ENCODE peak calls at places on chromosomes 13 and 19, in five cellular contexts. One of them, this sample, is unnamed.

GRCh38 chr13:21608961-21609360 is 5.0 kb upstream of the MICU2 start:
- DNase-seq in effector CD4-positive, alpha-beta T cell: no peak
- DNase-seq in T-cell: no peak
- DNase-seq in tibial artery: no peak
- DNase-seq in anterior cingulate cortex: no peak
- DNase-seq in this sample: no peak

GRCh38 chr13:113535381-113535781 is 44.9 kb upstream of the DCUN1D2 start:
- DNase-seq in T-cell: no peak
- DNase-seq in anterior cingulate cortex: no peak
- DNase-seq in tibial artery: no peak
- DNase-seq in effector CD4-positive, alpha-beta T cell: no peak
- DNase-seq in this sample: no peak

GRCh38 chr13:21549633-21550032 is 54.3 kb downstream of the MICU2 start:
- DNase-seq in effector CD4-positive, alpha-beta T cell: no peak
- DNase-seq in anterior cingulate cortex: no peak
- DNase-seq in T-cell: no peak
- DNase-seq in tibial artery: no peak
- DNase-seq in this sample: no peak

GRCh38 chr13:111949311-111949710 is 117.6 kb upstream of the SOX1 start:
- DNase-seq in T-cell: no peak
- DNase-seq in tibial artery: no peak
- DNase-seq in anterior cingulate cortex: no peak
- DNase-seq in effector CD4-positive, alpha-beta T cell: no peak
- DNase-seq in this sample: no peak

GRCh38 chr19:2567580-2567979 is 91.7 kb downstream of the GADD45B start:
- DNase-seq in T-cell: no peak
- DNase-seq in anterior cingulate cortex: no peak
- DNase-seq in tibial artery: peak
- DNase-seq in effector CD4-positive, alpha-beta T cell: no peak
- DNase-seq in this sample: no peak

GRCh38 chr13:26557051-26557392 is 461 bp upstream of the WASF3 start:
- DNase-seq in anterior cingulate cortex: no peak
- DNase-seq in T-cell: no peak
- DNase-seq in effector CD4-positive, alpha-beta T cell: no peak
- DNase-seq in tibial artery: no peak
- DNase-seq in this sample: no peak

GRCh38 chr19:18939922-18940775 is 868 bp downstream of the HOMER3 start:
- DNase-seq in tibial artery: peak
- DNase-seq in anterior cingulate cortex: peak
- DNase-seq in effector CD4-positive, alpha-beta T cell: no peak
- DNase-seq in T-cell: no peak
- DNase-seq in this sample: no peak

GRCh38 chr13:61255035-61255796 is 160.4 kb downstream of the PCDH20 start:
- DNase-seq in anterior cingulate cortex: no peak
- DNase-seq in effector CD4-positive, alpha-beta T cell: no peak
- DNase-seq in tibial artery: no peak
- DNase-seq in T-cell: no peak
- DNase-seq in this sample: no peak

GRCh38 chr19:53703361-53703760 is 71.6 kb downstream of the DPRX start:
- DNase-seq in anterior cingulate cortex: no peak
- DNase-seq in effector CD4-positive, alpha-beta T cell: no peak
- DNase-seq in tibial artery: no peak
- DNase-seq in T-cell: no peak
- DNase-seq in this sample: no peak

GRCh38 chr13:64810701-64811258 is 2419.4 kb downstream of the PCDH9 start:
- DNase-seq in anterior cingulate cortex: no peak
- DNase-seq in effector CD4-positive, alpha-beta T cell: no peak
- DNase-seq in T-cell: no peak
- DNase-seq in tibial artery: no peak
- DNase-seq in this sample: no peak

GRCh38 chr13:85347251-85347650 is 452.0 kb downstream of the SLITRK6 start:
- DNase-seq in effector CD4-positive, alpha-beta T cell: no peak
- DNase-seq in tibial artery: no peak
- DNase-seq in anterior cingulate cortex: no peak
- DNase-seq in T-cell: no peak
- DNase-seq in this sample: no peak